ENCODE peak calls at places on chromosome 22, in six cellular contexts. U is naive thymus-derived CD4-positive, alpha-beta T cell; D is psoas muscle; W is OCI-LY7; R is fibroblast of lung; Z is uterus. M is an unnamed sample.

GRCh38 chr22:22507743-22508273 is 734 bp downstream of the ZNF280B start:
- DNase-seq in D (no peak), R (no peak), Z (no peak), U (no peak), W (peak; percentile 27), M (no peak)

GRCh38 chr22:48804811-48805301 is 1022.8 kb downstream of the BRD1 start:
- DNase-seq in U (no peak), Z (no peak), W (no peak), R (no peak), D (no peak), M (no peak)

GRCh38 chr22:45034156-45034555 is 24.4 kb upstream of the PHF21B start:
- DNase-seq in D (no peak), Z (no peak), W (no peak), R (no peak), U (no peak), M (no peak)

GRCh38 chr22:46617250-46618103 is 2.7 kb upstream of the GRAMD4 start:
- DNase-seq in W (no peak), Z (no peak), U (no peak), D (no peak), R (no peak), M (no peak)

GRCh38 chr22:44496844-44497217 is 1.2 kb downstream of the RTL6 start:
- DNase-seq in Z (no peak), D (peak; percentile 51), W (no peak), R (no peak), U (no peak), M (no peak)

GRCh38 chr22:20843501-20843900 is 15.1 kb downstream of the PI4KA start:
- DNase-seq in W (no peak), Z (no peak), R (no peak), D (no peak), U (no peak), M (no peak)

GRCh38 chr22:19849800-19850481 is 4.7 kb downstream of the GNB1L start:
- DNase-seq in R (no peak), U (no peak), W (no peak), D (no peak), Z (no peak), M (no peak)

GRCh38 chr22:18103527-18104269 is 6.9 kb upstream of the TUBA8 start:
- DNase-seq in U (no peak), W (no peak), D (no peak), R (no peak), Z (no peak), M (no peak)

GRCh38 chr22:20788627-20789344 is 14.9 kb downstream of the SERPIND1 start:
- DNase-seq in U (no peak), Z (no peak), W (no peak), R (no peak), D (no peak), M (no peak)

GRCh38 chr22:20139391-20140106 is 7.9 kb downstream of the ZDHHC8 start:
- DNase-seq in D (no peak), U (no peak), Z (no peak), R (no peak), W (no peak), M (no peak)

GRCh38 chr22:46139895-46140350 is 10.4 kb upstream of the PPARA start:
- DNase-seq in D (no peak), W (no peak), Z (no peak), U (no peak), R (no peak), M (no peak)

GRCh38 chr22:19111140-19111539 is 11.1 kb downstream of the DGCR2 start:
- DNase-seq in U (no peak), D (no peak), R (no peak), W (no peak), Z (no peak), M (no peak)

GRCh38 chr22:49964493-49965290 is 4.1 kb downstream of the PIM3 start:
- DNase-seq in U (no peak), Z (peak; percentile 26), W (no peak), R (no peak), D (peak; percentile 52), M (no peak)
- H3K4me3 ChIP-seq in U (no peak overlapping the region), Z (no peak overlapping the region), W (no peak overlapping the region), R (no peak overlapping the region), D (peak overlapping the region; percentile 86), M (no peak overlapping the region)

GRCh38 chr22:37627091-37627490 is 12.4 kb upstream of the SH3BP1 start:
- DNase-seq in U (peak; percentile 34), D (no peak), W (no peak), R (no peak), Z (no peak), M (no peak)
- H3K27ac ChIP-seq in U (peak overlapping the region; percentile 79), D (peak overlapping the region; percentile 74), W (peak overlapping the region; percentile 82), R (no peak overlapping the region), Z (peak overlapping the region; percentile 87), M (peak overlapping the region; percentile 59)

GRCh38 chr22:27795053-27795452 is 6.5 kb downstream of the MN1 start:
- DNase-seq in Z (no peak), U (no peak), R (no peak), D (no peak), W (no peak), M (no peak)

GRCh38 chr22:27798526-27799333 is 2.8 kb downstream of the MN1 start:
- DNase-seq in R (no peak), Z (peak; percentile 9), D (no peak), U (no peak), W (no peak), M (no peak)

GRCh38 chr22:27797793-27798525 is 3.6 kb downstream of the MN1 start:
- DNase-seq in R (no peak), W (no peak), U (no peak), D (peak; percentile 81), Z (no peak), M (no peak)

GRCh38 chr22:27796118-27796517 is 5.4 kb downstream of the MN1 start:
- DNase-seq in R (no peak), Z (no peak), D (no peak), W (no peak), U (no peak), M (no peak)

GRCh38 chr22:27796829-27797792 is 4.4 kb downstream of the MN1 start:
- DNase-seq in Z (no peak), D (peak; percentile 73), R (no peak), W (no peak), U (no peak), M (no peak)
- H3K4me3 ChIP-seq in Z (no peak overlapping the region), D (peak overlapping the region; percentile 95), R (no peak overlapping the region), W (no peak overlapping the region), U (no peak overlapping the region), M (no peak overlapping the region)

GRCh38 chr22:37223965-37224551 is 11.8 kb upstream of the SSTR3 start:
- DNase-seq in U (no peak), R (no peak), D (no peak), W (no peak), Z (no peak), M (no peak)
- H3K27ac ChIP-seq in U (peak overlapping the region; percentile 77), R (no peak overlapping the region), D (no peak overlapping the region), W (peak overlapping the region; percentile 32), Z (no peak overlapping the region), M (peak overlapping the region; percentile 56)

GRCh38 chr22:32748509-32748908 is 53.0 kb upstream of the TIMP3 start:
- DNase-seq in W (no peak), Z (no peak), D (no peak), R (no peak), U (no peak), M (no peak)
- H3K4me3 ChIP-seq in W (no peak overlapping the region), Z (no peak overlapping the region), D (no peak overlapping the region), R (no peak overlapping the region), U (no peak overlapping the region), M (no peak overlapping the region)

GRCh38 chr22:47781427-47782111 is 1019.1 kb downstream of the TBC1D22A start:
- DNase-seq in U (no peak), D (no peak), W (no peak), R (no peak), Z (no peak), M (no peak)
- H3K27ac ChIP-seq in U (no peak overlapping the region), D (no peak overlapping the region), W (no peak overlapping the region), R (no peak overlapping the region), Z (no peak overlapping the region), M (no peak overlapping the region)

GRCh38 chr22:24144056-24144455 is 37.2 kb upstream of the SUSD2 start:
- DNase-seq in U (no peak), W (no peak), D (no peak), R (no peak), Z (no peak), M (no peak)

GRCh38 chr22:24146791-24147353 is 34.4 kb upstream of the SUSD2 start:
- DNase-seq in Z (peak; percentile 79), R (peak; percentile 93), D (no peak), U (no peak), W (no peak), M (no peak)

GRCh38 chr22:24144471-24145115 is 36.7 kb upstream of the SUSD2 start:
- DNase-seq in R (no peak), D (no peak), U (no peak), Z (no peak), W (no peak), M (no peak)

GRCh38 chr22:24146190-24146616 is 35.1 kb upstream of the SUSD2 start:
- DNase-seq in R (peak; percentile 94), U (peak; percentile 43), Z (peak; percentile 66), D (peak; percentile 75), W (peak; percentile 83), M (no peak)

GRCh38 chr22:24145446-24146189 is 35.7 kb upstream of the SUSD2 start:
- DNase-seq in U (no peak), W (no peak), D (no peak), R (no peak), Z (peak; percentile 46), M (no peak)
- H3K4me3 ChIP-seq in U (peak overlapping the region; percentile 11), W (peak overlapping the region; percentile 23), D (no peak overlapping the region), R (no peak overlapping the region), Z (no peak overlapping the region), M (no peak overlapping the region)